ENCODE peak calls at places on chromosomes 13 and 19, in ten cellular contexts. N is tibial artery, L is fibroblast of lung, T is lung, M is PC-3, O is left ventricle myocardium inferior, B is adrenal gland, R is upper lobe of left lung, Y is body of pancreas, Q is brain microvascular endothelial cell. I is an unnamed sample.

GRCh38 chr13:99908129-99908805 is 63.3 kb downstream of the ZIC5 start:
- DNase-seq in N (no peak), L (peak; percentile 47), T (no peak), M (no peak), O (no peak), B (no peak), R (no peak), Y (peak; percentile 82), Q (no peak), I (no peak)

GRCh38 chr13:81017525-81018152 is 676.7 kb upstream of the SPRY2 start:
- DNase-seq in N (no peak), L (peak; percentile 27), T (no peak), M (peak; percentile 61), O (no peak), B (no peak), R (no peak), Y (no peak), Q (no peak), I (no peak)

GRCh38 chr13:20191902-20192469 is 752 bp downstream of the GJB2 start:
- DNase-seq in N (no peak), L (peak; percentile 8), T (no peak), M (peak; percentile 65), O (no peak), B (no peak), R (no peak), Y (peak; percentile 46), Q (no peak), I (no peak)

GRCh38 chr13:70747305-70747704 is 639.1 kb upstream of the KLHL1 start:
- DNase-seq in N (no peak), L (no peak), T (no peak), M (no peak), O (no peak), B (no peak), R (no peak), Y (no peak), Q (no peak), I (no peak)

GRCh38 chr13:100666124-100666523 is 8.5 kb downstream of the TMTC4 start:
- DNase-seq in N (no peak), L (no peak), T (no peak), M (no peak), O (no peak), B (no peak), R (no peak), Y (no peak), Q (no peak), I (peak; percentile 47)

GRCh38 chr13:39451301-39451700 is 151.7 kb downstream of the LHFPL6 start:
- DNase-seq in N (no peak), L (peak; percentile 43), T (no peak), M (no peak), O (no peak), B (no peak), R (no peak), Y (no peak), Q (no peak), I (no peak)

GRCh38 chr13:73341748-73342147 is 282.9 kb downstream of the KLF5 start:
- DNase-seq in N (no peak), L (peak; percentile 85), T (no peak), M (peak; percentile 46), O (no peak), B (no peak), R (no peak), Y (no peak), Q (peak; percentile 11), I (no peak)

GRCh38 chr13:40306817-40307216 is 359.6 kb downstream of the FOXO1 start:
- DNase-seq in N (no peak), L (no peak), T (no peak), M (no peak), O (no peak), B (no peak), R (no peak), Y (no peak), Q (no peak), I (no peak)

GRCh38 chr13:43573787-43574562 is 212.8 kb downstream of the ENOX1 start:
- DNase-seq in N (no peak), L (peak; percentile 28), T (no peak), M (no peak), O (no peak), B (no peak), R (no peak), Y (no peak), Q (no peak), I (no peak)

GRCh38 chr19:29535432-29535831 is 9.6 kb downstream of the VSTM2B start:
- DNase-seq in N (peak; percentile 48), L (no peak), T (no peak), M (no peak), O (no peak), B (peak; percentile 23), R (no peak), Y (no peak), Q (no peak), I (no peak)

GRCh38 chr19:8451885-8452284 is 7.1 kb downstream of the HNRNPM start:
- DNase-seq in N (no peak), L (peak; percentile 81), T (no peak), M (peak; percentile 96), O (no peak), B (no peak), R (no peak), Y (no peak), Q (peak; percentile 30), I (no peak)

GRCh38 chr19:21023901-21024300 is 3.4 kb downstream of the ZNF430 start:
- DNase-seq in N (no peak), L (peak; percentile 68), T (no peak), M (peak; percentile 73), O (no peak), B (no peak), R (no peak), Y (no peak), Q (peak; percentile 18), I (no peak)

GRCh38 chr13:82833928-82834327 is 1048.3 kb downstream of the SLITRK1 start:
- DNase-seq in N (no peak), L (peak; percentile 12), T (no peak), M (no peak), O (no peak), B (no peak), R (no peak), Y (no peak), Q (no peak), I (no peak)

DNA sequence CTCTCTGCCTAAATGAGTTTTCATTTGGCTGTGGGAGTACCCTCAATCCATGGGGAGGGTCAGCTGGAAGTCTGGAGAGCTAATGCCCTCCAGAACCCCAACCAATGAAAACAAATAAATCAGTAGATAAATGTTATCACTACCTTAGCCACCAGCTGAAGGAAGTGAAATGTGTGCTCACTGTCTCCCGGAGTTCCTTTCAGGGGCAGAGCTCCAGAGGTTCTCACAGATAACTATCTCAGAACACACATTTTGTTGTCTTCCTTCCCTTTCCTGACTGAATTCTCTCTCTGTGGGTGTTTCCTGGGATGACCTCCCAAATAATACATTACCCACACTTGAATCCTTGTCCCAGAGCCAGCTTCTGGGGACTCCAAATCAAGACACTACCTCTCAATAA is 779.6 kb downstream of the DIAPH3 start:
- DNase-seq in N (no peak), L (no peak), T (no peak), M (no peak), O (no peak), B (no peak), R (no peak), Y (no peak), Q (no peak), I (no peak)
- TF ChIP-seq CTCF in N (no peak), L (no peak), T (no peak), M (no peak), O (no peak), B (no peak), R (no peak), Y (no peak), Q (no peak), I (no peak)

DNA sequence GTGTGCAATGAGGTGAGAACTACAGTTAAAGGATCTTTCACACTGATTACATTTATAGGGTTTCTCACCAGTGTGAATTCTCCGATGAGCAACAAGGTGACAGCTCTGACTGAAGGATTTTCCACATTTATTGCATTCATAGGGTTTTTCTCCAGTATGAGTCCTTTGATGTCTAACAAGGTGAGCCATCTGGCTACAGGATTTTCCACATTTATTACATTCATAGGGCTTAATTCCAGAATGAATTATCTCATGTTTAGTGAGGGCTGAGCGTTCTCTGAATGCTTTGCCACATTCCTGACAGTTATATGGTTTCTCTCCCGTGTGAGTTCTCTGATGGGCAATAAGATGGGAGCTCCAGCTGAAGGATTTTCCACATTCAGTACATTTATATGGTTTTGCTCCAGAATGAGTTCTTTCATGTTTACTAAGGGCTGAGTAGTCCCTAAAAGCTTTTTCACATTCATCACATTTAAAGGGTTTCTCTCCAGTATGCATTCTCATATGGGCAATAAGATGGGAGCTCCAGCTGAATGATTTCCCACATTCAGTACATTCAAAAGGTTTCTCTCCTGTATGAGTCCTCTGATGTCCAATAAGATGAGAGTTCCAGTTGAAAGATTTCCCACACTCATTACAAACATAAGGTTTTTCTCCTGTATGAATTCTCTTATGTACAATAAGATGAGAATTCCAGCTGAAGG is 4.4 kb upstream of the C19orf18 start:
- DNase-seq in N (no peak), L (peak; percentile 12), T (no peak), M (peak; percentile 7), O (no peak), B (no peak), R (no peak), Y (no peak), Q (no peak), I (no peak)
- H3K36me3 ChIP-seq in N (peaks cover 95% of the 10 kb centered on the region), L (peaks cover 2% of the 10 kb centered on the region), T (peaks cover 25% of the 10 kb centered on the region), M (peaks cover 73% of the 10 kb centered on the region), O (peaks cover 100% of the 10 kb centered on the region), B (peaks cover 39% of the 10 kb centered on the region), R (peaks cover 55% of the 10 kb centered on the region), Y (peaks cover 54% of the 10 kb centered on the region), Q (peaks cover 53% of the 10 kb centered on the region), I (peaks cover 7% of the 10 kb centered on the region)

DNA sequence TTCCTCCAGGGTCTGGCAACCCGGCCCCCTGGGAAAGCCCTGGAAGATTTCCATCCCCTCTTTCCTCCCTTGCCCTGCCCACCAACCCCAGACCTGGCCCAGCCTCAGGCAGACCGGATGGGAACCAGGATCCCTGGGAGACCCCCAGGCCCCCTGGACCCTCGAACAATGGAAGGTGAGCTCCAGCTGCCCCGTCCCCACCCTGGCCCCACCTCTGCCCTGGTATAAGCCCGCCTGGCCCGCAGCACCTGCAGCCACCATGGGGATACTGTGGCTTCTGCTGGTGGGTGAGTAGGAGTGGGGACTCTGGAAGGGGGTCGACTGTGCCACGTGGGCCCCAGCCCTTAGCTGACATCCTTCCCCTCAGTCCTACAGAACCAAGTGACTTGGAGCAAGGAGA is 32.4 kb downstream of the HPN start:
- DNase-seq in N (no peak), L (no peak), T (no peak), M (no peak), O (no peak), B (no peak), R (peak; percentile 41), Y (no peak), Q (no peak), I (no peak)
- TF ChIP-seq CTCF in N (no peak), L (no peak), T (no peak), M (no peak), O (no peak), B (no peak), R (no peak), Y (no peak), Q (no peak), I (no peak)

DNA sequence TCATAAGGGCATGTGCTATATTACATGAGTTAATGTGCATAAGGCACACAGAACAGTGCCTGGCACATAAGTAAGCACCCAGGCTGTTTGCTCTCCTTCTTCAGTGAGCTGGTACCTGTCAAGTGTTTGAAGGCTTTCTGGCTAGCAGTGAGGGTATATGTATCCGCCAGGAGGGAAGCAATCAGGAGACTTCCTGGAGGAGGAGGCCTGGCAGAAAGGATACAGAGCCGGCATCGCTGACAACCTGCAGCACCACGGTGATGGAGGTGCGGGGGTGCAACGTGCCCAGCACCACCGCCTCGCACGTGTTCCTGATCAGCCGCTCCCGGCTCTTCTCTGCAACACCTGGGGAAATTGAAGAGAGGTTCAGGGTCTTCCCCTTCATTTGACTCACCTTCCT is 5.5 kb downstream of the EXOSC5 start:
- DNase-seq in N (no peak), L (no peak), T (no peak), M (no peak), O (no peak), B (no peak), R (peak; percentile 34), Y (no peak), Q (no peak), I (no peak)
- H3K36me3 ChIP-seq in N (peaks cover 62% of the 10 kb centered on the region), L (peaks cover 1% of the 10 kb centered on the region), T (peaks cover 24% of the 10 kb centered on the region), M (no peaks in the 10 kb centered on the region), O (peaks cover 45% of the 10 kb centered on the region), B (peaks cover 29% of the 10 kb centered on the region), R (peaks cover 33% of the 10 kb centered on the region), Y (no peaks in the 10 kb centered on the region), Q (peaks cover 24% of the 10 kb centered on the region), I (no peaks in the 10 kb centered on the region)